ENCODE peak calls at places on chromosomes 16 and 17, in seven cellular contexts. D is breast epithelium, C is GM23338, T is prostate gland, S is stomach, F is HCT116, W is GM12878. B is an unnamed sample.

GRCh38 chr17:29584452-29585079 is 4.9 kb downstream of the GIT1 start:
- DNase-seq in D (no peak), C (peak; percentile 26), T (no peak), S (no peak), F (no peak), W (no peak), B (no peak)

GRCh38 chr17:41917957-41918391 is 777 bp downstream of the ACLY start:
- DNase-seq in D (peak; percentile 26), C (peak; percentile 52), T (peak; percentile 44), S (peak; percentile 64), F (no peak), W (no peak), B (peak; percentile 71)

GRCh38 chr16:4884972-4885874 is 37.9 kb downstream of the UBN1 start:
- DNase-seq in D (no peak), C (no peak), T (no peak), S (no peak), F (no peak), W (no peak), B (no peak)

GRCh38 chr16:12245088-12245922 is 268.8 kb downstream of the SNX29 start:
- DNase-seq in D (no peak), C (no peak), T (no peak), S (no peak), F (no peak), W (no peak), B (no peak)

GRCh38 chr16:86031141-86031678 is 132.2 kb downstream of the IRF8 start:
- DNase-seq in D (no peak), C (peak; percentile 19), T (no peak), S (no peak), F (no peak), W (no peak), B (peak; percentile 1)

GRCh38 chr17:3583456-3583855 is 25.8 kb downstream of the TRPV1 start:
- DNase-seq in D (no peak), C (no peak), T (no peak), S (no peak), F (no peak), W (no peak), B (no peak)

GRCh38 chr16:23302045-23302956 is at the start of gene SCNN1B:
- DNase-seq in D (no peak), C (peak; percentile 71), T (peak; percentile 46), S (peak; percentile 64), F (no peak), W (no peak), B (peak; percentile 86)

GRCh38 chr16:57970971-57971370 is at the start of gene CNGB1:
- DNase-seq in D (no peak), C (no peak), T (no peak), S (no peak), F (no peak), W (no peak), B (no peak)

DNA sequence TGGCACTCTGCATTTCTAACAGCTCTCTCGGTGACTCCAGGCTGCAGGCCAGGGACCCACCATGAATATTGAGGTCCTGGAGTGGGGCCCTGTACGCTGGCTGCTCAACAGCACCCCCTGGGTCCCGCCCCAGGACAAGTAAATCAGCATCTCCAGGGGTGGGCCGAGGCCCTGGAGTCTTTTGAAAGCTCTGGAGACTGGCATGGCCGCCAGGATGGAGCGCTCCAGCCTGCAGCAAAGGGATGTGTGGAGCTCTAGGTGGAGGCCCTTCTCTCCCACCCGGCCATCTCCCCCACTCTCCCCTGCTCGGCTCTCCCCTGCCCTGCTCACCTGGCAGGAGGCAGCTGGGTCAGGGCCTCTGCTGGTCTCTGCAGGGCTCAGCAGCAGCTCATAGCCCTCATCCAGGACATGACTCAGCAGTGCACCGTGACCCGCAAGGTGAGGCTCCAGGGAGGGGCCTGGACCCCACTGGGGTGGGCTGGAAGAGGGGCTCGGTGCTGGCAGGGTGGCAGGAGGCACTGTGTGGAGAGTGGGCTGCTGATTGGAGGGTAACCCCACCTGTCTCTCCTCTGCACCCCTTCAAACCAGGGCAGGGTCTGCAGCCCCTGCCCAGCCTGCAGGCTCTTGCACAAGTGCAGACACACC is 16.6 kb downstream of the SGSH start:
- DNase-seq in D (no peak), C (no peak), T (no peak), S (no peak), F (no peak), W (no peak), B (no peak)
- TF ChIP-seq POLR2AphosphoS5 in D (no peak), C (no peak), T (no peak), S (no peak), F (no peak), W (no peak), B (no peak)

GRCh38 chr17:72635034-72635654 is 457.3 kb downstream of the SLC39A11 start:
- DNase-seq in D (no peak), C (no peak), T (no peak), S (no peak), F (no peak), W (no peak), B (peak; percentile 25)

GRCh38 chr17:72631568-72631967 is 460.9 kb downstream of the SLC39A11 start:
- DNase-seq in D (no peak), C (no peak), T (no peak), S (no peak), F (no peak), W (no peak), B (no peak)

GRCh38 chr17:72634621-72635020 is 457.9 kb downstream of the SLC39A11 start:
- DNase-seq in D (no peak), C (no peak), T (peak; percentile 49), S (peak; percentile 36), F (no peak), W (no peak), B (peak; percentile 65)

DNA sequence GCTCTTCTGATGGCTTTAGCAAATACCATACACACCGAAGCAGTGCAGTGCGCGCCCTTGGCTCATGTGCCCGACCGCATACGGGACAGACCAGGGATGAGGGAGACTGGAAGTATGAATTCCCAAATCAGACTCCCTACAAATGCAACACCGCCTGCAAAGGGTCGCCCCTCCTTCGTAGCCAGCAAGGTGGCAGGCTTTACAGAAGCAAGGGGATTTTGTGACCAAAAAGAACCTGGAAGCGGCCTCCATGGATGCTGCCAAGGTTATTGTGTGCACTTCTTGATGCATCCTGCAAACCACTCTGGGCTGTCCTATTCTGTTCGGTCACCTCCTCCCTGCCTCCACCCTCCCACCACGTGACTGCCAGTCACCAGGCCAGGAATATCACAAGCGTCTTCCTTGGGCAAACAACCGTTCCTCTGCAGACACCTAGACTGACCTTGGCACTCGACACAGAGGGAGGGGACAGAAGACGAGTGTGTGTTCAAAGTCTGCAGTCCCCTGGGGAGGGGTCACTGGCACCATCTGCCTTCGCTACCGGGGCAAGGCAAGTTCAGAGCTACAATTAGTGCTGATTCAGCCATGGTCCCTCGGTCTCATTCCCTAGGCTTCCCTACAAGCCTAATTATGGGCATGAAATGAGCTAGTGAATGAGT is 460.3 kb downstream of the SLC39A11 start:
- DNase-seq in D (no peak), C (no peak), T (no peak), S (peak; percentile 35), F (no peak), W (no peak), B (peak; percentile 91)
- H3K4me3 ChIP-seq in D (no peak overlapping the region), C (no peak overlapping the region), T (no peak overlapping the region), S (no peak overlapping the region), F (no peak overlapping the region), W (no peak overlapping the region), B (no peak overlapping the region)

DNA sequence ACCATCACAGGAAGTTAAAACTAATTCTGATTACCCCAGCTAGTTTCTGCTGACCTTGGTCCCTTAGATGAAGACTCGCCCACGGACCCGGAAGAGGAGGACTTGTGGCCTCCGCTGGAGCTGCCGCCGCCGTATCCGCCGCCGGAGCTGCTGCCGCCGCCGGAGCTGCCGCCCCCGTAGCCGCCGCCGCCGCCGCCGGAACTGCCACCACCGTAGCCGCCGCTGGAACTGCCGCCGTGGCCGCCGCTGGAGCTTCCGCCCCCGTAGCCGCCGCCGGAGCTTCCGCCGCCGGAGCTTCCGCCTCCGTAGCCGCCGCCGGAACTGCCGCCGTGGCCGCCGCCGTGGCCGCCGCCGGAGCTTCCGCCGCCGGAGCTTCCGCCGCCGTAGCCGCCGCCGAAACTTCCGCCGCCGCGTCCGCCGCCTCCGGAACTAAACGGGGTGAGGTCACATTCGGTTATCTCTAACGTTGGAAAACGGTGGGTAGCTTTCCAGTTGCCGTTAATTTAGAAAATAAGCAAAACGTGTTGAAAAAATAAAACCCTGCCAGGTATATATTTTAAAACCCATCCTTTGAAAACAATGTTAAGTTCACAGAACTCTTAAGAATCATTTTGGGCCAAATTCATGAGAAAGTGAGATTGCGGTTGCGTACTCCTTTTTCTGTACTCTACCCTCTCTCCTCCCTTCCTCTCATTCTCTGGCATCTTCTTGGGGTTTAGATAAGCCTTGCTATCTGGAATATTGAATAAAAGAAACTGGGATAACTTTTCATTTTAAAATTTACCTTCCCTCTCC is 3.5 kb downstream of the KRT10 start:
- DNase-seq in D (peak; percentile 68), C (peak; percentile 79), T (peak; percentile 62), S (peak; percentile 83), F (peak; percentile 53), W (no peak), B (peak; percentile 84)
- TF ChIP-seq POLR2AphosphoS5 in D (no peak), C (peak; percentile 39), T (peak; percentile 23), S (no peak), F (peak; percentile 64), W (peak; percentile 60), B (peak; percentile 37)

GRCh38 chr17:4934173-4934979 is 2.3 kb downstream of the GP1BA start:
- DNase-seq in D (peak; percentile 48), C (peak; percentile 70), T (no peak), S (peak; percentile 69), F (no peak), W (no peak), B (peak; percentile 65)

GRCh38 chr17:4932756-4933155 is 679 bp downstream of the GP1BA start:
- DNase-seq in D (no peak), C (no peak), T (no peak), S (no peak), F (no peak), W (no peak), B (no peak)

GRCh38 chr17:4933646-4934045 is 1.6 kb downstream of the GP1BA start:
- DNase-seq in D (no peak), C (no peak), T (no peak), S (no peak), F (no peak), W (no peak), B (no peak)

GRCh38 chr17:4928881-4929280 is 3.2 kb upstream of the GP1BA start:
- DNase-seq in D (no peak), C (no peak), T (no peak), S (no peak), F (no peak), W (no peak), B (no peak)

GRCh38 chr17:4931974-4932373 is at the start of gene GP1BA:
- DNase-seq in D (no peak), C (no peak), T (no peak), S (no peak), F (no peak), W (no peak), B (no peak)
- H3K4me3 ChIP-seq in D (no peak within 1 kb of the TSS), C (no peak within 1 kb of the TSS), T (no peak within 1 kb of the TSS), S (no peak within 1 kb of the TSS), F (no peak within 1 kb of the TSS), W (no peak within 1 kb of the TSS), B (no peak within 1 kb of the TSS)

GRCh38 chr17:4948166-4948996 is at the start of gene PFN1:
- DNase-seq in D (peak; percentile 92), C (peak; percentile 93), T (peak; percentile 87), S (peak; percentile 92), F (peak; percentile 74), W (peak; percentile 69), B (peak; percentile 94)

GRCh38 chr17:4945944-4946280 is 2.4 kb downstream of the PFN1 start:
- DNase-seq in D (no peak), C (no peak), T (no peak), S (no peak), F (no peak), W (no peak), B (no peak)

GRCh38 chr17:4946312-4946976 is 1.9 kb downstream of the PFN1 start:
- DNase-seq in D (no peak), C (no peak), T (no peak), S (no peak), F (no peak), W (no peak), B (no peak)

GRCh38 chr17:4947411-4948165 is 742 bp downstream of the PFN1 start:
- DNase-seq in D (peak; percentile 42), C (peak; percentile 77), T (peak; percentile 33), S (peak; percentile 70), F (no peak), W (no peak), B (peak; percentile 81)

GRCh38 chr17:4947010-4947410 is 1.3 kb downstream of the PFN1 start:
- DNase-seq in D (no peak), C (no peak), T (no peak), S (no peak), F (no peak), W (no peak), B (no peak)
- TF ChIP-seq POLR2AphosphoS5 in D (no peak), C (no peak), T (no peak), S (no peak), F (peak; percentile 41), W (peak; percentile 51), B (no peak)